ENCODE peak calls at places on chromosomes 13 and 19, in four cellular contexts. One of them, this sample, is unnamed.

GRCh38 chr19:3687774-3688706 is 12.2 kb downstream of the PIP5K1C start:
- DNase-seq in suprapubic skin: no peak
- DNase-seq in GM23248: no peak
- DNase-seq in GM23338: peak
- DNase-seq in this sample: peak

GRCh38 chr13:62309904-62310303 is 894.3 kb upstream of the PCDH20 start:
- DNase-seq in suprapubic skin: no peak
- DNase-seq in GM23248: no peak
- DNase-seq in GM23338: peak
- DNase-seq in this sample: no peak

GRCh38 chr19:33459220-33459619 is 62.4 kb downstream of the PEPD start:
- DNase-seq in suprapubic skin: no peak
- DNase-seq in GM23248: no peak
- DNase-seq in GM23338: no peak
- DNase-seq in this sample: no peak

GRCh38 chr13:85411608-85412007 is 387.6 kb downstream of the SLITRK6 start:
- DNase-seq in suprapubic skin: no peak
- DNase-seq in GM23248: no peak
- DNase-seq in GM23338: no peak
- DNase-seq in this sample: no peak

GRCh38 chr13:30868806-30869470 is 37.1 kb upstream of the MEDAG start:
- DNase-seq in suprapubic skin: no peak
- DNase-seq in GM23248: peak
- DNase-seq in GM23338: no peak
- DNase-seq in this sample: no peak

GRCh38 chr13:70310720-70311119 is 202.5 kb upstream of the KLHL1 start:
- DNase-seq in suprapubic skin: no peak
- DNase-seq in GM23248: no peak
- DNase-seq in GM23338: peak
- DNase-seq in this sample: peak

GRCh38 chr19:18831524-18832330 is at the start of gene UPF1:
- DNase-seq in suprapubic skin: peak
- DNase-seq in GM23248: peak
- DNase-seq in GM23338: peak
- DNase-seq in this sample: peak

GRCh38 chr19:50906217-50906616 is 5.0 kb downstream of the KLK4 start:
- DNase-seq in suprapubic skin: no peak
- DNase-seq in GM23248: peak
- DNase-seq in GM23338: peak
- DNase-seq in this sample: peak

GRCh38 chr19:50780753-50781480 is 9.3 kb upstream of the ACP4 start:
- DNase-seq in suprapubic skin: no peak
- DNase-seq in GM23248: no peak
- DNase-seq in GM23338: no peak
- DNase-seq in this sample: no peak

GRCh38 chr13:111883571-111884343 is 183.2 kb upstream of the SOX1 start:
- DNase-seq in suprapubic skin: no peak
- DNase-seq in GM23248: no peak
- DNase-seq in GM23338: no peak
- DNase-seq in this sample: no peak

GRCh38 chr19:53644061-53644816 is 12.4 kb downstream of the DPRX start:
- DNase-seq in suprapubic skin: no peak
- DNase-seq in GM23248: no peak
- DNase-seq in GM23338: peak
- DNase-seq in this sample: no peak

GRCh38 chr13:33722216-33722900 is 95.6 kb upstream of the RFC3 start:
- DNase-seq in suprapubic skin: no peak
- DNase-seq in GM23248: peak
- DNase-seq in GM23338: no peak
- DNase-seq in this sample: peak

GRCh38 chr13:66501187-66501586 is 728.9 kb downstream of the PCDH9 start:
- DNase-seq in suprapubic skin: no peak
- DNase-seq in GM23248: no peak
- DNase-seq in GM23338: no peak
- DNase-seq in this sample: no peak

GRCh38 chr19:51470966-51471365 is 7.4 kb upstream of the CEACAM18 start:
- DNase-seq in suprapubic skin: no peak
- DNase-seq in GM23248: peak
- DNase-seq in GM23338: no peak
- DNase-seq in this sample: no peak

GRCh38 chr19:1171755-1172352 is 2.2 kb downstream of the SBNO2 start:
- DNase-seq in suprapubic skin: no peak
- DNase-seq in GM23248: peak
- DNase-seq in GM23338: no peak
- DNase-seq in this sample: no peak

GRCh38 chr19:13790354-13790753 is 4.9 kb upstream of the ZSWIM4 start:
- DNase-seq in suprapubic skin: no peak
- DNase-seq in GM23248: no peak
- DNase-seq in GM23338: no peak
- DNase-seq in this sample: no peak

GRCh38 chr19:32201661-32202060 is 143.7 kb upstream of the ZNF507 start:
- DNase-seq in suprapubic skin: no peak
- DNase-seq in GM23248: no peak
- DNase-seq in GM23338: no peak
- DNase-seq in this sample: no peak

GRCh38 chr13:109408596-109409382 is 377.6 kb downstream of the IRS2 start:
- DNase-seq in suprapubic skin: no peak
- DNase-seq in GM23248: no peak
- DNase-seq in GM23338: no peak
- DNase-seq in this sample: no peak

GRCh38 chr13:62300021-62300420 is 884.4 kb upstream of the PCDH20 start:
- DNase-seq in suprapubic skin: no peak
- DNase-seq in GM23248: no peak
- DNase-seq in GM23338: no peak
- DNase-seq in this sample: no peak

GRCh38 chr19:38262585-38263268 is 1.6 kb upstream of the SPINT2 start:
- DNase-seq in suprapubic skin: no peak
- DNase-seq in GM23248: no peak
- DNase-seq in GM23338: peak
- DNase-seq in this sample: peak

GRCh38 chr19:18392417-18392816 is 5.0 kb downstream of the LRRC25 start:
- DNase-seq in suprapubic skin: no peak
- DNase-seq in GM23248: no peak
- DNase-seq in GM23338: no peak
- DNase-seq in this sample: no peak

GRCh38 chr19:49862411-49863253 is 4.7 kb downstream of the PNKP start:
- DNase-seq in suprapubic skin: peak
- DNase-seq in GM23248: no peak
- DNase-seq in GM23338: peak
- DNase-seq in this sample: no peak

GRCh38 chr19:16791942-16792341 is 37.3 kb upstream of the SIN3B start:
- DNase-seq in suprapubic skin: no peak
- DNase-seq in GM23248: no peak
- DNase-seq in GM23338: no peak
- DNase-seq in this sample: no peak

GRCh38 chr19:41998246-41999020 is 4.4 kb upstream of the ATP1A3 start:
- DNase-seq in suprapubic skin: no peak
- DNase-seq in GM23248: peak
- DNase-seq in GM23338: peak
- DNase-seq in this sample: peak

GRCh38 chr19:42206871-42207755 is 10.4 kb downstream of the DEDD2 start:
- DNase-seq in suprapubic skin: no peak
- DNase-seq in GM23248: peak
- DNase-seq in GM23338: no peak
- DNase-seq in this sample: peak

GRCh38 chr13:51330741-51331140 is 8.8 kb upstream of the SERPINE3 start:
- DNase-seq in suprapubic skin: no peak
- DNase-seq in GM23248: peak
- DNase-seq in GM23338: no peak
- DNase-seq in this sample: no peak

GRCh38 chr13:59750860-59751259 is 412.9 kb downstream of the DIAPH3 start:
- DNase-seq in suprapubic skin: no peak
- DNase-seq in GM23248: peak
- DNase-seq in GM23338: peak
- DNase-seq in this sample: no peak

GRCh38 chr19:39497850-39498261 is 891 bp upstream of the DLL3 start:
- DNase-seq in suprapubic skin: no peak
- DNase-seq in GM23248: peak
- DNase-seq in GM23338: peak
- DNase-seq in this sample: peak

GRCh38 chr13:52884429-52884828 is 36.0 kb upstream of the PCDH8 start:
- DNase-seq in suprapubic skin: no peak
- DNase-seq in GM23248: peak
- DNase-seq in GM23338: no peak
- DNase-seq in this sample: no peak

GRCh38 chr13:39148513-39148961 is 110.3 kb downstream of the NHLRC3 start:
- DNase-seq in suprapubic skin: peak
- DNase-seq in GM23248: peak
- DNase-seq in GM23338: no peak
- DNase-seq in this sample: peak

GRCh38 chr19:11405846-11406643 is 13.1 kb downstream of the RGL3 start:
- DNase-seq in suprapubic skin: no peak
- DNase-seq in GM23248: no peak
- DNase-seq in GM23338: peak
- DNase-seq in this sample: no peak

GRCh38 chr13:20461481-20461859 is 64.2 kb downstream of the CRYL1 start:
- DNase-seq in suprapubic skin: no peak
- DNase-seq in GM23248: peak
- DNase-seq in GM23338: no peak
- DNase-seq in this sample: no peak

GRCh38 chr13:44810067-44810840 is 179.0 kb downstream of the NUFIP1 start:
- DNase-seq in suprapubic skin: no peak
- DNase-seq in GM23248: peak
- DNase-seq in GM23338: no peak
- DNase-seq in this sample: peak
- H3K27ac ChIP-seq in suprapubic skin: no peak
- H3K27ac ChIP-seq in GM23248: no peak
- H3K27ac ChIP-seq in GM23338: no peak
- H3K27ac ChIP-seq in this sample: no peak

DNA sequence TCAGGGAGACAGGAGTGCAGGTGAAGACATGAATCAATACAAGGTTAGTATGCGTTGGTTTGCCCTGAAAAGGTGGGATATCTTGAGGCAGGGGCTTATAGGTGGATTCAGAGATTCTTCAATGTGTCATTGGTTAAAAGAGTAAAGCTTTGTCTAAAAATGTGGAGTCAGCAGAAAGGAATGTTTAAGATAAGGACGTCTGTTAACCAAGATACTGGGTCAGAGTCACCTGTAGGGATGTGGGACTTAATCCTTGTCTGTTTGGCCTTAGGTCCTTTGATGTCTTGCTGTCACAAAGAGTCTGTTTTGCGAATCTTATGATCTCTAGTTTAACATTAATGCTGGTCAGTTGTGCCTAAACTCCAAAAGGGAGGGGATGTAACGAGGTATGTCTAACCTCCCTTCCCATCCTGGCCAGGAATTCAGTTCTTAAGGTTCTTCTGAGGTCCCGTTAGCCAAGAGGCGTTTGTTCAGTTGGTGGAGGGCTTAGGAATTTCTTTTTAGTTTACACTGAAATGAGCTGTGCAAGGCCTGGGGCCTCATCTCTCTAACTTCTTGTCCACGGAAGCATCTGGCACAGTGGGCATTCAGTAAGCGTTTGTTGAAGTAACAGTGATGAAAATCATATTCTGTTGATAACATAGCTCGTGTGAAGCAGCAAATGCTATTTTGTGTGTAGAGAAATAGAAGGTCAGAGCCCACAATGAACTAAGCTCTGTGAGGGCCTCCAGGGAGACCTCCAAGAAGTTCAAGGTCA is 96.2 kb upstream of the RNF113B start:
- DNase-seq in suprapubic skin: no peak
- DNase-seq in GM23248: no peak
- DNase-seq in GM23338: peak
- DNase-seq in this sample: no peak
- H3K27ac ChIP-seq in suprapubic skin: no peak
- H3K27ac ChIP-seq in GM23248: no peak
- H3K27ac ChIP-seq in GM23338: peak
- H3K27ac ChIP-seq in this sample: no peak

DNA sequence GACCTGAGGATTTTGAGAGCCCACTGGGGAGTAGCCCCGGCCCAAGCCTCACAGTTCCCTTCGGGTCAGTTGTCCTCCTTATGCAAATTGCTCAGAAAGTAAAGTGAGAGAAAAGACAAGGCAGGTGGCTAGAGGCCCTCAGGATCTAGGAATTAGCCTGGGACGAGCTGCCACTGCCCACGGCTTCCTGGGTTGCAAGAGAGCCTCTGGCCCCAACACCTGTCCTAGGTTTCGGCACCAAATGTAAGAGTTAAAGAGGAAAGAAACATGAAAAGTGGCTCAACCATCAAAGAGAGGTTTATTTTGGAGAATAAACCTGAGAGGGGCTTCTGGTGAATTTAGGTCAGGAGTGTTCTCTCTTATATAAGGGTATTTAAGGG is 25.6 kb downstream of the TMEM255B start:
- DNase-seq in suprapubic skin: no peak
- DNase-seq in GM23248: no peak
- DNase-seq in GM23338: no peak
- DNase-seq in this sample: no peak
- H3K27ac ChIP-seq in suprapubic skin: no peak
- H3K27ac ChIP-seq in GM23248: no peak
- H3K27ac ChIP-seq in GM23338: no peak
- H3K27ac ChIP-seq in this sample: no peak

GRCh38 chr13:23447927-23448326 is 14.4 kb upstream of the SACS start:
- DNase-seq in suprapubic skin: no peak
- DNase-seq in GM23248: peak
- DNase-seq in GM23338: no peak
- DNase-seq in this sample: no peak

GRCh38 chr13:23449386-23450162 is 16.1 kb upstream of the SACS start:
- DNase-seq in suprapubic skin: no peak
- DNase-seq in GM23248: no peak
- DNase-seq in GM23338: peak
- DNase-seq in this sample: no peak

GRCh38 chr13:23453132-23453531 is 19.6 kb upstream of the SACS start:
- DNase-seq in suprapubic skin: no peak
- DNase-seq in GM23248: no peak
- DNase-seq in GM23338: no peak
- DNase-seq in this sample: no peak

GRCh38 chr13:23445794-23446193 is 12.3 kb upstream of the SACS start:
- DNase-seq in suprapubic skin: no peak
- DNase-seq in GM23248: no peak
- DNase-seq in GM23338: no peak
- DNase-seq in this sample: no peak

DNA sequence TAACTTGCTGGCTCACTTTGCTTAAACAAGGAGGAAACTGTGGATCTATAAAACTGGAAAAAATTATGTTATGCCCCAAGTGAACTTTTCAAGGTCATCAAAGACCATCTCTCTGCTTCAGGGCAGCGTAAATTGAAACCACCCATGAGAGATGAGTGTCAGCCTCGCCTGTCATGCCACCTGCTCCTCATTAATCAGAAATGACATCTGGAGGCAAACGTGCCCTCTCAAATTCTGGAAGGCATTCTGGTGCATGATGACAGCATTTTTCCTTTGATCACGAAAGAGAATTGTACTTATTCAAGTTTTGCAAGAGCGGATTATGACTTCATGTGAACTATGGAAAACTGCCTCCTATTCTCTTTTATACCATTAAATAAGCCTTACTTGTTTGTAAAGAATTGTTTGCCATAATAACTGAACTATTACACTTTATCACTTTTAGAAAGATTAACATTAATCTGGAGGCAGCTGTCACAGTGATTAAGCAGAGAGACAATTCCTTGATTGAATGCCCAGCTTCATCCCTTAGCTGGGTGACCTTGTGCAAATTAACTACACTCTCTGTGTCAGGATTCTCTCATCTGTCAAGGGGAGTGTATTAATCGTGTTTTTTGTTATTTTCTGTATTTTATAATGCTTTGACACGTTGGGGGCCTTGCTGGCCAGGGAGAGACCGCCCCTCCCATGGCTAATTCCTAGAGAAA is 17.0 kb upstream of the SACS start:
- DNase-seq in suprapubic skin: no peak
- DNase-seq in GM23248: no peak
- DNase-seq in GM23338: no peak
- DNase-seq in this sample: no peak
- H3K27ac ChIP-seq in suprapubic skin: no peak
- H3K27ac ChIP-seq in GM23248: no peak
- H3K27ac ChIP-seq in GM23338: peak
- H3K27ac ChIP-seq in this sample: no peak